ENCODE peak calls at places on chromosomes 6 and 20, in seven cellular contexts. P is neural progenitor cell, H is endodermal cell, G is astrocyte of the spinal cord, K is GM10248, C is left ventricle myocardium inferior, N is fibroblast of the aortic adventitia. O is an unnamed sample.

GRCh38 chr20:32327087-32327681 is 30.9 kb upstream of the ASXL1 start:
- DNase-seq in N (peak; percentile 78), G (peak; percentile 79), C (no peak), H (no peak), P (no peak), K (no peak), O (peak; percentile 67)

GRCh38 chr6:11013671-11014070 is 30.4 kb downstream of the ELOVL2 start:
- DNase-seq in K (no peak), C (no peak), G (no peak), P (peak; percentile 20), N (no peak), H (peak; percentile 57), O (no peak)

GRCh38 chr6:128410584-128410983 is 109.8 kb downstream of the PTPRK start:
- DNase-seq in H (no peak), N (no peak), K (no peak), G (no peak), C (no peak), P (no peak), O (no peak)

GRCh38 chr6:26156850-26157149 is 69.6 kb downstream of the HFE start:
- DNase-seq in K (no peak), N (peak; percentile 51), H (no peak), C (no peak), P (no peak), G (no peak), O (no peak)

GRCh38 chr6:127581576-127581975 is 4.6 kb downstream of the C6orf58 start:
- DNase-seq in C (no peak), H (no peak), G (no peak), P (no peak), K (no peak), N (no peak), O (no peak)

GRCh38 chr6:30325150-30325872 is 1.4 kb upstream of the TRIM39 start:
- DNase-seq in N (peak; percentile 15), G (peak; percentile 42), H (no peak), K (peak; percentile 79), P (peak; percentile 1), C (peak; percentile 26), O (peak; percentile 56)

GRCh38 chr6:159788757-159789376 is 535 bp downstream of the TCP1 start:
- DNase-seq in N (peak; percentile 31), C (peak; percentile 25), K (no peak), P (peak; percentile 60), G (peak; percentile 24), H (peak; percentile 65), O (peak; percentile 16)

GRCh38 chr6:36306365-36306764 is 30.3 kb downstream of the BNIP5 start:
- DNase-seq in C (no peak), H (no peak), G (no peak), N (no peak), K (no peak), P (no peak), O (no peak)

GRCh38 chr6:139433647-139434419 is 59.4 kb upstream of the CITED2 start:
- DNase-seq in P (no peak), H (no peak), G (no peak), K (no peak), C (no peak), N (peak; percentile 27), O (peak; percentile 14)

GRCh38 chr20:15146948-15147347 is 809.5 kb upstream of the FLRT3 start:
- DNase-seq in G (no peak), K (no peak), N (no peak), P (no peak), C (no peak), H (no peak), O (no peak)

GRCh38 chr20:63955281-63955845 is 853 bp downstream of the UCKL1 start:
- DNase-seq in N (peak; percentile 36), P (peak; percentile 70), G (peak; percentile 15), H (peak; percentile 72), C (peak; percentile 53), K (peak; percentile 68), O (peak; percentile 28)

DNA sequence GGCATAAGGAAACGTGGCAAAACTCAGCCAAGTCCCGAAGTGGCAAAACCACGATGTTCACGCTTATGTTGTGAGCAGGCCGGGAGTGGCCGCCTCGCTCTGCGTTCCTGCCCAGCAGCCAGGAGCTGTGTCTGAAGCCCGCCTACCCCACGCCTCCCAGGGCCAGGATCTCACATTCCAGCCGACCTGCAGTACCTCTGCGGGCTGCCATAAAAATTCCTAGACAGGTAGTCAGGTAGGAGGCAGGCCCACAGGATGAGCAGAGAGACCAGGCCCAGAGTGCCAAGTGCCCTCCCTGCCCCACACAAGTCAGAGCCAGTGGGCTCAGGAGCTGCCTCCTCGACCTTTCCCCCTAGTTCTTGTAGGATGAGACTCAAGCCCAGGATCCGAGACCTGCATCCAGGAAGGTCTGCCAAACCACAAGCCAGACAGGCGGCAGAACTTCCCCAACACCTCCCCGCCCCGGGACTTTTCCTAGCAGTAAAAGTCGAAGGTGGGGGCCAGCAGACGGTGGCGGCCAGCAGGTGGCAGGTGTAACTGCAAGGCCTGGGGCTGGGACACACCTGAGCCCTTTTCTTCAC is 16.7 kb downstream of the PMEPA1 start:
- DNase-seq in K (no peak), P (no peak), C (no peak), H (peak; percentile 79), G (peak; percentile 61), N (no peak), O (no peak)
- TF ChIP-seq CTCF in K (peak; percentile 14), P (peak; percentile 9), C (no peak), H (peak; percentile 73), G (peak; percentile 29), N (no peak), O (peak; percentile 31)

DNA sequence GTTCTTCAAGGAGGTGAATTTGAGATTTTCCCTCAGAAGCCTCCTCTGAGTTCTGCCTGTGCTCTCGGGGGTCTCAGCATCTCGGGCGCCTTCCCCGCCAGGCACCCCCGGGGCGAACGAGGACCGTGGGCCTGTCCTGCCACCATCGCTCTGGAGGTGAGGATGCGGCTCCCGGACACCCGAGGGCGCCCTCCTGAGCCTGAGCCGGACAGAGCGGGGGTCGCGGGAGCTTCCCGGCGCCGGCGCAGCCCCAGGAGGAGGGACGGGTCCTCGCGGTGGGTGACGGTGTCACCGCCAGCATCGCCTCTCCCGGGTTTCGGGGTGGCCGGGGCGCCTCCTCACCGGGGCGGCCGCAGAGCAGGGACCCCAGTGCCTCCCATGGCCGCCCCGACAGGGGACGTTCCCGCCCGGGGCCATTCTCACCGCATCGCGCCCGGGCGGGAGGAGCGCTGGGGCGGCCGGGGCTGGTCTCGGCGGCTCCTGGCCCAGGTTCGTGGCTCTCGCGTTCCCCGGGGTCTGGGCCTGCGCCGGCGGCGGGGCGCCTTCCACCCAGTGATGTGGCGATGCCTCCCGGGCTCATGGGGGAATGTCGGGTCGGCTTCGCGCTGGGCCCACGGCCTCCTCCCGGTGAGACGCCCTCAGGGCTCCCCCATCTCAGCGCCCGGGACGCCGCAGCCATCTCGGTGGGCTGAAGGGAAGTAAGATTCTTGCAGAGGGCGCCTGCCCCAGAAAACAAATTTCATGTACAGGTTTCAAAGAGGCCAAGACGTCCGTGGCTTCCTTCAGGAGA is 210.5 kb downstream of the ERMARD start:
- DNase-seq in G (no peak), C (peak; percentile 37), P (peak; percentile 72), N (no peak), H (peak; percentile 87), K (no peak), O (no peak)
- TF ChIP-seq CTCF in G (no peak), C (peak; percentile 74), P (peak; percentile 66), N (no peak), H (peak; percentile 84), K (no peak), O (no peak)

GRCh38 chr6:43740961-43741764 is 28.8 kb upstream of the VEGFA start:
- DNase-seq in C (no peak), P (no peak), N (no peak), G (no peak), H (peak; percentile 49), K (no peak), O (no peak)
- TF ChIP-seq CTCF in C (no peak), P (no peak), N (no peak), G (no peak), H (no peak), K (no peak), O (no peak)

DNA sequence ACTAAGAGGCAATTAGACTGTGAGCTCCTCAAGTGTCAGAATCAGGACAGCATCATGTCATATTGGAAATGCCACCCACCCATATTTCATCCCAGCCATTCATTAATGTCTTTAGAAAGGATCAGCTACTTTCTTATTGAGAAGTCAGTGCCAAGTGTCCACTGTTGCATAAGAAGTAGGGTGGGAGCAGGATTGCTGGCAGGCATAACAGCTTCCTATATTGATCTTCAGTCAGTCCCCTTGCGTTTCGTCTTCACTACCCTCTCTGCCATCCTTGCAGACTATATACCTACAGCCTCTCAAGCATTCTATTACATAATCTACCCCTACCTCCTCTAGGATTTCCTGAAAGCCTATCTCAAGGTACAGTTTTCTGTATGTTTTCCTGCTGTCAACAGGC is 42.3 kb downstream of the HAO1 start:
- DNase-seq in N (no peak), K (no peak), H (no peak), G (no peak), P (no peak), C (no peak), O (no peak)
- TF ChIP-seq CTCF in N (no peak), K (no peak), H (no peak), G (no peak), P (no peak), C (no peak), O (no peak)

GRCh38 chr20:37977786-37978185 is 55.5 kb downstream of the TTI1 start:
- DNase-seq in P (no peak), C (no peak), H (no peak), N (no peak), G (no peak), K (no peak), O (no peak)

GRCh38 chr20:37980876-37981275 is 52.4 kb downstream of the TTI1 start:
- DNase-seq in H (no peak), K (no peak), G (no peak), P (peak; percentile 25), C (no peak), N (no peak), O (no peak)

GRCh38 chr20:37976862-37977261 is 56.4 kb downstream of the TTI1 start:
- DNase-seq in C (no peak), H (no peak), P (peak; percentile 11), K (no peak), N (no peak), G (no peak), O (no peak)

GRCh38 chr20:37980383-37980782 is 52.9 kb downstream of the TTI1 start:
- DNase-seq in H (no peak), G (no peak), N (no peak), K (no peak), C (no peak), P (no peak), O (no peak)

GRCh38 chr20:37979021-37979985 is 54.0 kb downstream of the TTI1 start:
- DNase-seq in K (no peak), G (no peak), H (no peak), C (no peak), P (no peak), N (no peak), O (no peak)
- TF ChIP-seq CTCF in K (no peak), G (no peak), H (peak; percentile 40), C (no peak), P (no peak), N (no peak), O (no peak)

DNA sequence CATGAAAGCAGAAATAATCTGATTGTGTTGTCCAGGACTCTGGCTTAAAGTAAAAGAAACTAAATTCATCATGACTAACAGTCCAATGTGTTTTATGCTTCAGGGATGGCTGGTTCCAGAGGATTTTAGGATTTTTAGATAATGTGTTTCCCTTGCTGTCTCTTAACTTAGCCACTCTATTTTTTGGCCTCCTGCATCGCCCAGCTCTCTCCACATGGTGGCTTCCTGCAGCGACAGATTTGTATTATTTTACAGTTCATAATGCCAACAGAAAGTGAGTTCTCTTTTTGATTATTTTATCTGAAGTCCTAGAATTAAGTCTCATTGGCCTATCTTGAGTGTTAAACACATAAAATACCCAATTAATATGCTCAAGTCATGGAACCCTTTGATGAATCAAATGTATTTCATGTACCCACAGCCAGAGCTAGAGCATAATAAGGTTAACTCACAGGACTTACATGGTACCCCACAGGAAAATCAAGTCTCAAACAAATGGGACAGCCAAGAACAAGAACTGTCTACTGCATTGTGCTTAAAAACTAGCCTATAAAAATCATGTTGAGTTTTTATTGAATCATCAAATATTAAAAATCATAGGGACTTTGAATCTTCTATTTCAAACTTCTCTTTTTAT is 582.5 kb downstream of the DOK5 start:
- DNase-seq in P (no peak), G (no peak), C (no peak), K (no peak), N (no peak), H (peak; percentile 51), O (no peak)
- TF ChIP-seq CTCF in P (peak; percentile 53), G (peak; percentile 40), C (peak; percentile 71), K (no peak), N (no peak), H (peak; percentile 73), O (peak; percentile 6)

O was measured in HFFc6.